ENCODE peak calls at places on chromosome 20, in seven cellular contexts. J is NCI-H1436; O is EH; S is T-helper 17 cell; U is HEK293T; R is HT1080; Q is stimulated activated CD8-positive, alpha-beta memory T cell treated with anti-CD3 and anti-CD28 coated beads, Interleukin-7, amount 100 ng/mL, for 1 hour. C is an unnamed sample.

GRCh38 chr20:8972963-8973362 is 95.9 kb upstream of the PLCB4 start:
- DNase-seq in S (no peak), O (no peak), R (no peak), J (no peak), U (no peak), Q (no peak), C (no peak)

GRCh38 chr20:45157977-45158376 is 16.7 kb upstream of the PI3 start:
- DNase-seq in R (peak), J (no peak), S (no peak), O (peak), Q (no peak), U (no peak), C (no peak)

GRCh38 chr20:50635676-50636600 is 55.4 kb downstream of the RIPOR3 start:
- DNase-seq in U (peak), J (peak), Q (no peak), R (peak), S (peak), O (peak), C (peak)

GRCh38 chr20:35660122-35660937 is 4.4 kb downstream of the CPNE1 start:
- DNase-seq in Q (no peak), R (no peak), J (no peak), S (no peak), O (no peak), U (no peak), C (no peak)

GRCh38 chr20:22977047-22977785 is 57.9 kb upstream of the SSTR4 start:
- DNase-seq in J (no peak), U (no peak), Q (no peak), S (no peak), R (no peak), O (no peak), C (no peak)

GRCh38 chr20:6848992-6849391 is 81.5 kb downstream of the BMP2 start:
- DNase-seq in U (no peak), Q (no peak), O (no peak), R (no peak), J (no peak), S (no peak), C (no peak)

GRCh38 chr20:63519765-63520593 is 586 bp upstream of the PPDPF start:
- DNase-seq in U (peak), S (peak), J (peak), O (peak), R (peak), Q (peak), C (no peak)

GRCh38 chr20:2292711-2293110 is 3.1 kb upstream of the TGM3 start:
- DNase-seq in J (no peak), S (no peak), U (no peak), R (no peak), Q (no peak), O (no peak), C (no peak)

GRCh38 chr20:61835301-61835700 is 230.4 kb downstream of the TAF4 start:
- DNase-seq in R (no peak), Q (no peak), J (no peak), S (no peak), U (no peak), O (peak), C (no peak)

GRCh38 chr20:19756756-19757486 is 1.1 kb upstream of the RIN2 start:
- DNase-seq in R (no peak), J (no peak), Q (no peak), S (no peak), O (no peak), U (no peak), C (peak)

GRCh38 chr20:64242003-64242796 is 13.3 kb upstream of the PCMTD2 start:
- DNase-seq in S (no peak), R (no peak), U (no peak), O (no peak), Q (no peak), J (no peak), C (no peak)

GRCh38 chr20:49570828-49571552 is 3.1 kb upstream of the PTGIS start:
- DNase-seq in O (peak), R (peak), Q (no peak), S (no peak), J (no peak), U (no peak), C (no peak)

GRCh38 chr20:36836591-36837329 is 39.2 kb upstream of the TLDC2 start:
- DNase-seq in S (no peak), J (peak), U (peak), Q (no peak), R (peak), O (peak), C (peak)

GRCh38 chr20:62551408-62552323 is 75.9 kb upstream of the GATA5 start:
- DNase-seq in U (peak), Q (no peak), J (no peak), S (no peak), O (no peak), R (no peak), C (no peak)

GRCh38 chr20:63508072-63508768 is 9.3 kb upstream of the EEF1A2 start:
- DNase-seq in Q (no peak), U (no peak), O (no peak), J (peak), R (no peak), S (no peak), C (peak)

GRCh38 chr20:32231847-32232246 is 24.2 kb downstream of the POFUT1 start:
- DNase-seq in J (no peak), S (no peak), U (no peak), Q (no peak), O (peak), R (no peak), C (no peak)

GRCh38 chr20:40777653-40778052 is 88.6 kb upstream of the MAFB start:
- DNase-seq in R (no peak), U (no peak), O (no peak), Q (no peak), J (no peak), S (no peak), C (no peak)

GRCh38 chr20:2626853-2627541 is 25.4 kb upstream of the NOP56 start:
- DNase-seq in S (no peak), O (peak), Q (no peak), R (peak), J (no peak), U (no peak), C (no peak)

GRCh38 chr20:2387180-2387577 is 6.5 kb downstream of the TGM6 start:
- DNase-seq in J (no peak), U (peak), Q (no peak), R (peak), S (no peak), O (peak), C (peak)

GRCh38 chr20:49937023-49937929 is 1.1 kb downstream of the RNF114 start:
- DNase-seq in O (no peak), U (peak), R (no peak), Q (no peak), S (no peak), J (no peak), C (no peak)

GRCh38 chr20:3218307-3218988 is 9.2 kb downstream of the ITPA start:
- DNase-seq in O (peak), U (peak), J (peak), R (peak), Q (peak), S (peak), C (peak)

GRCh38 chr20:41664584-41664983 is 46.4 kb upstream of the CHD6 start:
- DNase-seq in R (peak), O (peak), S (no peak), U (peak), Q (no peak), J (no peak), C (peak)

GRCh38 chr20:54257090-54257816 is 49.4 kb downstream of the PFDN4 start:
- DNase-seq in O (peak), Q (no peak), S (no peak), R (peak), U (no peak), J (no peak), C (no peak)

GRCh38 chr20:10307359-10307735 is 88.7 kb downstream of the SNAP25 start:
- DNase-seq in O (no peak), U (no peak), J (no peak), R (no peak), S (no peak), Q (no peak), C (no peak)

GRCh38 chr20:39019805-39020325 is 57.7 kb downstream of the DHX35 start:
- DNase-seq in O (peak), Q (no peak), R (no peak), J (no peak), S (no peak), U (no peak), C (no peak)

GRCh38 chr20:49470922-49471321 is 11.5 kb downstream of the KCNB1 start:
- DNase-seq in U (no peak), O (no peak), S (no peak), Q (no peak), R (no peak), J (no peak), C (no peak)

GRCh38 chr20:57878803-57879424 is 169.1 kb upstream of the PMEPA1 start:
- DNase-seq in Q (no peak), R (no peak), J (no peak), S (no peak), U (no peak), O (no peak), C (no peak)

GRCh38 chr20:18679020-18679419 is 91.2 kb downstream of the DTD1 start:
- DNase-seq in U (no peak), S (no peak), J (peak), R (peak), Q (no peak), O (peak), C (peak)

GRCh38 chr20:33263784-33264183 is 19.2 kb upstream of the BPIFB1 start:
- DNase-seq in Q (no peak), O (no peak), U (no peak), J (no peak), S (no peak), R (no peak), C (no peak)

GRCh38 chr20:58621906-58622548 is 29.1 kb upstream of the STX16 start:
- DNase-seq in U (no peak), R (peak), O (no peak), J (no peak), S (no peak), Q (no peak), C (no peak)

GRCh38 chr20:38625896-38626295 is 24.3 kb downstream of the ARHGAP40 start:
- DNase-seq in S (no peak), Q (no peak), U (no peak), R (no peak), J (no peak), O (no peak), C (no peak)

GRCh38 chr20:1721687-1722512 is 64.3 kb upstream of the SIRPG start:
- DNase-seq in Q (no peak), R (no peak), U (no peak), O (no peak), J (no peak), S (no peak), C (no peak)

GRCh38 chr20:41704896-41705295 is 86.7 kb upstream of the CHD6 start:
- DNase-seq in O (no peak), S (no peak), J (no peak), Q (no peak), U (no peak), R (no peak), C (no peak)

GRCh38 chr20:61757678-61758555 is 307.8 kb downstream of the TAF4 start:
- DNase-seq in O (peak), Q (no peak), U (no peak), J (no peak), S (no peak), R (peak), C (no peak)

GRCh38 chr20:9460518-9460917 is 53.9 kb upstream of the LAMP5 start:
- DNase-seq in J (no peak), Q (no peak), U (no peak), S (no peak), O (peak), R (peak), C (no peak)